ENCODE peak calls at places on chromosomes 7 and 10, in five cellular contexts. S is non-pigmented ciliary epithelial cell, X is NCI-H460, T is fibroblast of the aortic adventitia, G is left ventricle myocardium inferior. R is an unnamed sample.

GRCh38 chr10:87750001-87750651 is 67.9 kb downstream of the ATAD1 start:
- DNase-seq in S (no peak), G (no peak), X (no peak), T (peak), R (peak)

GRCh38 chr7:27148776-27149641 is 1.4 kb upstream of the HOXA6 start:
- DNase-seq in S (no peak), T (no peak), G (no peak), X (no peak), R (peak)

GRCh38 chr7:138864667-138865066 is 66.7 kb upstream of the ATP6V0A4 start:
- DNase-seq in T (peak), S (peak), X (peak), G (no peak), R (peak)

GRCh38 chr7:8700076-8700624 is 266.7 kb downstream of the NXPH1 start:
- DNase-seq in S (no peak), X (no peak), G (no peak), T (no peak), R (no peak)

GRCh38 chr10:7810443-7810842 is 7.9 kb upstream of the TAF3 start:
- DNase-seq in S (no peak), X (no peak), G (no peak), T (no peak), R (no peak)

GRCh38 chr7:130490287-130490686 is 1.6 kb upstream of the MEST start:
- DNase-seq in T (no peak), S (no peak), X (no peak), G (no peak), R (no peak)

GRCh38 chr10:37436361-37436760 is 311.0 kb downstream of the ANKRD30A start:
- DNase-seq in S (no peak), G (no peak), T (no peak), X (no peak), R (no peak)

GRCh38 chr7:1554332-1555045 is 1.5 kb downstream of the TMEM184A start:
- DNase-seq in X (no peak), S (no peak), T (no peak), G (no peak), R (no peak)

GRCh38 chr10:47299989-47300931 is at the start of gene GDF10:
- DNase-seq in S (no peak), T (no peak), G (no peak), X (no peak), R (no peak)

GRCh38 chr10:17737021-17737965 is 14.7 kb upstream of the TMEM236 start:
- DNase-seq in S (no peak), T (peak), G (peak), X (peak), R (peak)

GRCh38 chr10:46534828-46535524 is 21.5 kb downstream of the GPRIN2 start:
- DNase-seq in T (no peak), X (no peak), S (no peak), G (peak), R (no peak)

GRCh38 chr7:5443678-5444077 is 20.0 kb upstream of the TNRC18 start:
- DNase-seq in S (no peak), T (no peak), G (no peak), X (no peak), R (no peak)

GRCh38 chr7:16528520-16528919 is 1.9 kb downstream of the LRRC72 start:
- DNase-seq in T (peak), G (no peak), S (peak), X (no peak), R (no peak)

GRCh38 chr7:112510032-112510742 is 29.4 kb downstream of the LSMEM1 start:
- DNase-seq in T (peak), X (no peak), S (peak), G (no peak), R (peak)

GRCh38 chr7:2757904-2758672 is 70.1 kb downstream of the AMZ1 start:
- DNase-seq in G (no peak), T (peak), S (peak), X (peak), R (peak)

GRCh38 chr7:97722386-97722785 is 9.5 kb upstream of the TAC1 start:
- DNase-seq in S (no peak), G (no peak), X (no peak), T (no peak), R (no peak)

GRCh38 chr7:1192171-1192676 is 32.2 kb upstream of the ZFAND2A start:
- DNase-seq in T (peak), G (no peak), X (no peak), S (peak), R (peak)

GRCh38 chr7:100629117-100629711 is 12.1 kb downstream of the TFR2 start:
- DNase-seq in X (peak), G (no peak), T (no peak), S (no peak), R (no peak)

GRCh38 chr10:13624630-13625029 is 37.9 kb downstream of the PRPF18 start:
- DNase-seq in G (no peak), X (no peak), S (no peak), T (no peak), R (no peak)

GRCh38 chr7:111026806-111027205 is 64.1 kb upstream of the LRRN3 start:
- DNase-seq in G (no peak), X (no peak), S (no peak), T (no peak), R (no peak)

GRCh38 chr10:9992656-9993055 is 1025.0 kb upstream of the CELF2 start:
- DNase-seq in X (no peak), G (no peak), S (no peak), T (no peak), R (no peak)

GRCh38 chr10:24790599-24790998 is 66.9 kb upstream of the ARHGAP21 start:
- DNase-seq in X (no peak), G (no peak), T (no peak), S (no peak), R (no peak)

GRCh38 chr7:34165927-34166550 is 260.7 kb downstream of the BMPER start:
- DNase-seq in X (peak), T (peak), G (no peak), S (peak), R (peak)

GRCh38 chr10:62890395-62890794 is 74.2 kb upstream of the EGR2 start:
- DNase-seq in X (no peak), T (no peak), G (no peak), S (no peak), R (no peak)

GRCh38 chr7:25907214-25907613 is 244.8 kb upstream of the NFE2L3 start:
- DNase-seq in G (no peak), X (no peak), S (no peak), T (no peak), R (no peak)

GRCh38 chr7:28773423-28774129 is 184.6 kb downstream of the TRIL start:
- DNase-seq in T (no peak), G (no peak), S (no peak), X (no peak), R (no peak)

GRCh38 chr7:95859434-95859833 is 87.1 kb downstream of the DYNC1I1 start:
- DNase-seq in T (peak), G (no peak), X (no peak), S (peak), R (peak)

GRCh38 chr10:36096571-36096970 is 454.5 kb upstream of the FZD8 start:
- DNase-seq in S (no peak), T (peak), G (no peak), X (no peak), R (peak)

GRCh38 chr10:102775973-102776669 is 32.4 kb downstream of the WBP1L start:
- DNase-seq in S (peak), T (peak), G (peak), X (no peak), R (peak)

GRCh38 chr10:5466451-5466996 is 32.8 kb downstream of the CALML5 start:
- DNase-seq in X (no peak), S (peak), T (peak), G (no peak), R (peak)

GRCh38 chr10:132754071-132754470 is 31.9 kb downstream of the NKX6-2 start:
- DNase-seq in X (no peak), G (no peak), T (no peak), S (no peak), R (no peak)